ENCODE peak calls at places on chromosomes 2 and 18, in six cellular contexts. One of them, this sample, is unnamed.

GRCh38 chr18:43046324-43046723 is 69.2 kb downstream of the RIT2 start:
- DNase-seq in astrocyte of the spinal cord: no peak
- DNase-seq in AG09309: no peak
- DNase-seq in CD8-positive, alpha-beta T cell: no peak
- DNase-seq in PC-9: no peak
- DNase-seq in GM06990: no peak
- DNase-seq in this sample: no peak

GRCh38 chr2:88123164-88123974 is 4.5 kb downstream of the FABP1 start:
- DNase-seq in astrocyte of the spinal cord: no peak
- DNase-seq in AG09309: no peak
- DNase-seq in CD8-positive, alpha-beta T cell: no peak
- DNase-seq in PC-9: no peak
- DNase-seq in GM06990: no peak
- DNase-seq in this sample: no peak

GRCh38 chr2:29336741-29337340 is 221.6 kb downstream of the CLIP4 start:
- DNase-seq in astrocyte of the spinal cord: no peak
- DNase-seq in AG09309: no peak
- DNase-seq in CD8-positive, alpha-beta T cell: no peak
- DNase-seq in PC-9: no peak
- DNase-seq in GM06990: no peak
- DNase-seq in this sample: no peak

GRCh38 chr2:101831351-101831865 is 133.9 kb downstream of the MAP4K4 start:
- DNase-seq in astrocyte of the spinal cord: peak
- DNase-seq in AG09309: no peak
- DNase-seq in CD8-positive, alpha-beta T cell: peak
- DNase-seq in PC-9: peak
- DNase-seq in GM06990: no peak
- DNase-seq in this sample: no peak

GRCh38 chr18:62768172-62768943 is 53.0 kb downstream of the PHLPP1 start:
- DNase-seq in astrocyte of the spinal cord: no peak
- DNase-seq in AG09309: no peak
- DNase-seq in CD8-positive, alpha-beta T cell: no peak
- DNase-seq in PC-9: no peak
- DNase-seq in GM06990: no peak
- DNase-seq in this sample: no peak

GRCh38 chr2:23658466-23658942 is 268.4 kb downstream of the ATAD2B start:
- DNase-seq in astrocyte of the spinal cord: no peak
- DNase-seq in AG09309: no peak
- DNase-seq in CD8-positive, alpha-beta T cell: no peak
- DNase-seq in PC-9: no peak
- DNase-seq in GM06990: no peak
- DNase-seq in this sample: no peak

GRCh38 chr2:106165064-106165463 is 29.0 kb downstream of the UXS1 start:
- DNase-seq in astrocyte of the spinal cord: no peak
- DNase-seq in AG09309: no peak
- DNase-seq in CD8-positive, alpha-beta T cell: no peak
- DNase-seq in PC-9: no peak
- DNase-seq in GM06990: no peak
- DNase-seq in this sample: no peak

GRCh38 chr2:12759248-12759647 is 42.5 kb downstream of the TRIB2 start:
- DNase-seq in astrocyte of the spinal cord: peak
- DNase-seq in AG09309: peak
- DNase-seq in CD8-positive, alpha-beta T cell: no peak
- DNase-seq in PC-9: peak
- DNase-seq in GM06990: no peak
- DNase-seq in this sample: peak

GRCh38 chr2:112092286-112093041 is 37.4 kb downstream of the TMEM87B start:
- DNase-seq in astrocyte of the spinal cord: peak
- DNase-seq in AG09309: no peak
- DNase-seq in CD8-positive, alpha-beta T cell: no peak
- DNase-seq in PC-9: no peak
- DNase-seq in GM06990: no peak
- DNase-seq in this sample: peak

GRCh38 chr18:46070232-46070631 is 1.8 kb downstream of the PSTPIP2 start:
- DNase-seq in astrocyte of the spinal cord: no peak
- DNase-seq in AG09309: no peak
- DNase-seq in CD8-positive, alpha-beta T cell: no peak
- DNase-seq in PC-9: no peak
- DNase-seq in GM06990: no peak
- DNase-seq in this sample: no peak

GRCh38 chr2:27152102-27152795 is 3.4 kb downstream of the TCF23 start:
- DNase-seq in astrocyte of the spinal cord: no peak
- DNase-seq in AG09309: no peak
- DNase-seq in CD8-positive, alpha-beta T cell: no peak
- DNase-seq in PC-9: no peak
- DNase-seq in GM06990: no peak
- DNase-seq in this sample: no peak

GRCh38 chr2:187215576-187216240 is 232.3 kb downstream of the CALCRL start:
- DNase-seq in astrocyte of the spinal cord: peak
- DNase-seq in AG09309: no peak
- DNase-seq in CD8-positive, alpha-beta T cell: no peak
- DNase-seq in PC-9: no peak
- DNase-seq in GM06990: no peak
- DNase-seq in this sample: no peak

GRCh38 chr18:8262221-8262620 is 347.0 kb upstream of the RAB12 start:
- DNase-seq in astrocyte of the spinal cord: no peak
- DNase-seq in AG09309: no peak
- DNase-seq in CD8-positive, alpha-beta T cell: no peak
- DNase-seq in PC-9: no peak
- DNase-seq in GM06990: no peak
- DNase-seq in this sample: no peak

GRCh38 chr18:21912339-21913239 is 172.0 kb downstream of the MIB1 start:
- DNase-seq in astrocyte of the spinal cord: no peak
- DNase-seq in AG09309: no peak
- DNase-seq in CD8-positive, alpha-beta T cell: no peak
- DNase-seq in PC-9: no peak
- DNase-seq in GM06990: no peak
- DNase-seq in this sample: no peak

GRCh38 chr2:238706163-238706562 is 141.7 kb upstream of the TWIST2 start:
- DNase-seq in astrocyte of the spinal cord: no peak
- DNase-seq in AG09309: no peak
- DNase-seq in CD8-positive, alpha-beta T cell: no peak
- DNase-seq in PC-9: no peak
- DNase-seq in GM06990: no peak
- DNase-seq in this sample: no peak

GRCh38 chr2:45141883-45142866 is 132.9 kb upstream of the SIX2 start:
- DNase-seq in astrocyte of the spinal cord: no peak
- DNase-seq in AG09309: no peak
- DNase-seq in CD8-positive, alpha-beta T cell: no peak
- DNase-seq in PC-9: no peak
- DNase-seq in GM06990: no peak
- DNase-seq in this sample: no peak

GRCh38 chr2:217372794-217373193 is 512.9 kb upstream of the TNP1 start:
- DNase-seq in astrocyte of the spinal cord: no peak
- DNase-seq in AG09309: no peak
- DNase-seq in CD8-positive, alpha-beta T cell: no peak
- DNase-seq in PC-9: no peak
- DNase-seq in GM06990: no peak
- DNase-seq in this sample: no peak

GRCh38 chr2:3633089-3633981 is 24.7 kb upstream of the ALLC start:
- DNase-seq in astrocyte of the spinal cord: peak
- DNase-seq in AG09309: no peak
- DNase-seq in CD8-positive, alpha-beta T cell: no peak
- DNase-seq in PC-9: no peak
- DNase-seq in GM06990: no peak
- DNase-seq in this sample: no peak

GRCh38 chr2:197846789-197847188 is 42.4 kb downstream of the PLCL1 start:
- DNase-seq in astrocyte of the spinal cord: peak
- DNase-seq in AG09309: no peak
- DNase-seq in CD8-positive, alpha-beta T cell: no peak
- DNase-seq in PC-9: no peak
- DNase-seq in GM06990: no peak
- DNase-seq in this sample: peak

GRCh38 chr18:49447810-49448745 is 12.4 kb downstream of the DYM start:
- DNase-seq in astrocyte of the spinal cord: peak
- DNase-seq in AG09309: peak
- DNase-seq in CD8-positive, alpha-beta T cell: no peak
- DNase-seq in PC-9: peak
- DNase-seq in GM06990: peak
- DNase-seq in this sample: no peak

GRCh38 chr2:165528691-165529090 is 59.2 kb downstream of the CSRNP3 start:
- DNase-seq in astrocyte of the spinal cord: no peak
- DNase-seq in AG09309: no peak
- DNase-seq in CD8-positive, alpha-beta T cell: no peak
- DNase-seq in PC-9: no peak
- DNase-seq in GM06990: no peak
- DNase-seq in this sample: no peak

GRCh38 chr2:165522746-165523145 is 53.2 kb downstream of the CSRNP3 start:
- DNase-seq in astrocyte of the spinal cord: no peak
- DNase-seq in AG09309: no peak
- DNase-seq in CD8-positive, alpha-beta T cell: no peak
- DNase-seq in PC-9: no peak
- DNase-seq in GM06990: no peak
- DNase-seq in this sample: no peak

GRCh38 chr2:165529130-165529529 is 59.6 kb downstream of the CSRNP3 start:
- DNase-seq in astrocyte of the spinal cord: peak
- DNase-seq in AG09309: no peak
- DNase-seq in CD8-positive, alpha-beta T cell: no peak
- DNase-seq in PC-9: no peak
- DNase-seq in GM06990: no peak
- DNase-seq in this sample: no peak

GRCh38 chr2:165524720-165525119 is 55.2 kb downstream of the CSRNP3 start:
- DNase-seq in astrocyte of the spinal cord: no peak
- DNase-seq in AG09309: no peak
- DNase-seq in CD8-positive, alpha-beta T cell: no peak
- DNase-seq in PC-9: no peak
- DNase-seq in GM06990: no peak
- DNase-seq in this sample: no peak
- H3K4me3 ChIP-seq in astrocyte of the spinal cord: no peak
- H3K4me3 ChIP-seq in AG09309: no peak
- H3K4me3 ChIP-seq in CD8-positive, alpha-beta T cell: no peak
- H3K4me3 ChIP-seq in PC-9: no peak
- H3K4me3 ChIP-seq in GM06990: no peak
- H3K4me3 ChIP-seq in this sample: no peak

GRCh38 chr2:220076734-220077133 is 449.3 kb downstream of the SLC4A3 start:
- DNase-seq in astrocyte of the spinal cord: peak
- DNase-seq in AG09309: peak
- DNase-seq in CD8-positive, alpha-beta T cell: no peak
- DNase-seq in PC-9: no peak
- DNase-seq in GM06990: no peak
- DNase-seq in this sample: peak
- TF ChIP-seq CTCF in astrocyte of the spinal cord: peak
- TF ChIP-seq CTCF in AG09309: peak
- TF ChIP-seq CTCF in CD8-positive, alpha-beta T cell: no peak
- TF ChIP-seq CTCF in PC-9: no peak
- TF ChIP-seq CTCF in GM06990: no peak
- TF ChIP-seq CTCF in this sample: peak

DNA sequence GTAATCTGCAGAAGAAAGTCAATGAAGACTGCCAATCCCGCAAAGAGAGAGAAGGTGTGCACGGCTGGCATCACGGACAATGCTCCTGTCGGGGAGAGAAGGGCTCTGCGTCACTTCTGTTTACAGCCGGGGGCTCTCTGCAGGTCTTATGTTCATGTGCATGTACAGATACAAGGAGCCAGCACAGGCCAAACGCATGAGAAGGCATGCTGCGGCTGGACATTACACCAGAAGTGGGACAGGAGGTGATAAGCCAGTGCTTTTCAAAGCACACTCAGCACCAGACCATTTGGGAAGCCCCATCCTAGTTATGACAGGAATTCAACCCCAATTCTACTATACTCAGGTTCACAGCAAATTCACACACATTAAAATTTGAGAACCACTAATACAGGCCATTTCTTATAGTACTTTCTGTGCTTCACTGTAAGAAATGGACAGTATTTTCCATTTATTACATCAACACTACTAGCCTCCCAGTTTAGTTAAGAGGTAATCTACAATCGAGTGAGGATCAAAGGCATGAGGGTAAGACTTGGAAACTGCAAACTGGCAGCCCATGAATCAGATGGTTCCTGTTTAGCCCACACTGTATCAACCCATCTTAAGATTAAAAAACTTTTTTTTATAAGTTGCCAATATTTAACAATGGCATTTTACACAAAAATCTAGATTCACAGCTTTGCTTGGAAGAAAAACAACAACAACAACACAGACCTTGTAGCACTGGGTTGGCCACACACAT is 38.2 kb downstream of the RMC1 start:
- DNase-seq in astrocyte of the spinal cord: no peak
- DNase-seq in AG09309: no peak
- DNase-seq in CD8-positive, alpha-beta T cell: no peak
- DNase-seq in PC-9: no peak
- DNase-seq in GM06990: no peak
- DNase-seq in this sample: no peak
- H3K4me3 ChIP-seq in astrocyte of the spinal cord: no peak
- H3K4me3 ChIP-seq in AG09309: no peak
- H3K4me3 ChIP-seq in CD8-positive, alpha-beta T cell: no peak
- H3K4me3 ChIP-seq in PC-9: no peak
- H3K4me3 ChIP-seq in GM06990: no peak
- H3K4me3 ChIP-seq in this sample: no peak

GRCh38 chr2:203279288-203279687 is 40.5 kb downstream of the CYP20A1 start:
- DNase-seq in astrocyte of the spinal cord: no peak
- DNase-seq in AG09309: no peak
- DNase-seq in CD8-positive, alpha-beta T cell: no peak
- DNase-seq in PC-9: no peak
- DNase-seq in GM06990: no peak
- DNase-seq in this sample: no peak
- TF ChIP-seq CTCF in astrocyte of the spinal cord: no peak
- TF ChIP-seq CTCF in AG09309: no peak
- TF ChIP-seq CTCF in CD8-positive, alpha-beta T cell: no peak
- TF ChIP-seq CTCF in PC-9: no peak
- TF ChIP-seq CTCF in GM06990: no peak
- TF ChIP-seq CTCF in this sample: no peak

DNA sequence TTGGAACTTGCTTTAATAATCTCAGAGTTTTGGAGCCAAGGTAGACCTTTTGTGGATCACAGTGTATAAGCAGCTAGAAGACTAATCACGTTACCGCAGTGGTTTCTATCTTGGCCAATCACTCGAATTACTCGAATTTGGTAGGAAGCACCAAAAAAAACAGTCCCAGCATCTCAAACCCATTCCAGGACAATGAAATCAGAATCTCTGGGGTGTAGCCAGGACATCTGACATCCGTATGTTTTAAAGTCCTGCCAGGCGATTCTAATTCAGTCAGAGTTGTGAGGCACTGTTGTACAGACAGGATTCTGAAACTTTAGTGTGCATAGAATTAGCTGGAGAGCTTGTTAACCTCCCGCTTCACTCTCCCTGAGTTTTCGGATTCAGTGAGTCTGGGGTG is 30.8 kb downstream of the GRHL1 start:
- DNase-seq in astrocyte of the spinal cord: peak
- DNase-seq in AG09309: peak
- DNase-seq in CD8-positive, alpha-beta T cell: no peak
- DNase-seq in PC-9: no peak
- DNase-seq in GM06990: no peak
- DNase-seq in this sample: peak
- H3K4me3 ChIP-seq in astrocyte of the spinal cord: no peak
- H3K4me3 ChIP-seq in AG09309: no peak
- H3K4me3 ChIP-seq in CD8-positive, alpha-beta T cell: no peak
- H3K4me3 ChIP-seq in PC-9: no peak
- H3K4me3 ChIP-seq in GM06990: no peak
- H3K4me3 ChIP-seq in this sample: no peak

DNA sequence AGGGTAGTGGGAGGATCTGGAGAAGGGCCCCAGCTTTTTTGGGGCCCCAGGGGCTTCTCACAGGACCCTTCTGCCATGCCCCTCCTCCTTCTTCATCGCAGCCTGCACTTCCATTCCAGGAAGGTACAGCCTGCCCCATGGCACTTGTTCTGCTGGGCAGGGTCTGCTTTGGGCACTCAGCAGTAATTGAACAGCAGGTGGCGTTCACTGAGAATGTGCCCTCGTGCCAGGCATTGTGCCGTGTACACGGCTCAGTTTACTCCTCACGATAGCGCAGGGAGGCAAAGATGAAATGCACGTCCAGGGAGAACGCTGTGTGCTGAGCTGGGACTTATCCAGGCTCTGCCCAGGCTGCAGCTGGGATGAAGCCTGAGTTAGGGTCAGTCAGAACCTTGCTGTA is 54.8 kb upstream of the ASB18 start:
- DNase-seq in astrocyte of the spinal cord: no peak
- DNase-seq in AG09309: no peak
- DNase-seq in CD8-positive, alpha-beta T cell: no peak
- DNase-seq in PC-9: no peak
- DNase-seq in GM06990: no peak
- DNase-seq in this sample: no peak
- TF ChIP-seq CTCF in astrocyte of the spinal cord: no peak
- TF ChIP-seq CTCF in AG09309: no peak
- TF ChIP-seq CTCF in CD8-positive, alpha-beta T cell: no peak
- TF ChIP-seq CTCF in PC-9: no peak
- TF ChIP-seq CTCF in GM06990: peak
- TF ChIP-seq CTCF in this sample: no peak

This sample was measured in AG04449.